ENCODE peak calls at places on chromosomes 12 and 14, in eight cellular contexts. U is amniotic stem cell, N is esophagus muscularis mucosa, P is KG1, R is Karpas-422, Q is hypothalamus, G is GM04504, Z is fibroblast of pulmonary artery. Y is an unnamed sample.

GRCh38 chr12:94276725-94277124 is 128.3 kb downstream of the PLXNC1 start:
- DNase-seq in U (no peak), N (no peak), P (no peak), Q (no peak), Z (no peak), G (no peak), R (no peak), Y (no peak)

GRCh38 chr14:64440494-64440893 is 24.8 kb upstream of the AKAP5 start:
- DNase-seq in R (no peak), Z (peak), N (no peak), P (no peak), Q (no peak), G (no peak), U (no peak), Y (no peak)

GRCh38 chr12:28563286-28563685 is 373.0 kb downstream of the CCDC91 start:
- DNase-seq in Z (peak), R (no peak), G (no peak), P (no peak), Q (no peak), U (no peak), N (no peak), Y (no peak)

GRCh38 chr14:89890589-89890988 is 63.9 kb downstream of the EFCAB11 start:
- DNase-seq in P (no peak), U (no peak), Z (no peak), N (no peak), Q (no peak), R (no peak), G (no peak), Y (no peak)

GRCh38 chr12:97306121-97306520 is 156.5 kb upstream of the RMST start:
- DNase-seq in G (no peak), R (peak), U (no peak), N (peak), Z (no peak), Q (no peak), P (no peak), Y (no peak)

GRCh38 chr14:68020999-68021663 is 201.6 kb downstream of the RAD51B start:
- DNase-seq in Z (no peak), N (no peak), R (no peak), Q (no peak), U (no peak), G (no peak), P (no peak), Y (no peak)

GRCh38 chr14:63852817-63853730 is at the start of gene SYNE2:
- DNase-seq in R (peak), G (peak), U (peak), N (no peak), Z (peak), P (no peak), Q (peak), Y (peak)

GRCh38 chr14:23877538-23878180 is 75.9 kb upstream of the DHRS4 start:
- DNase-seq in P (no peak), R (no peak), Q (no peak), Z (no peak), N (no peak), G (no peak), U (no peak), Y (no peak)

GRCh38 chr12:112900298-112901145 is 6.2 kb upstream of the OAS1 start:
- DNase-seq in N (no peak), R (peak), Q (no peak), U (no peak), Z (peak), P (peak), G (no peak), Y (peak)

GRCh38 chr12:57142727-57143126 is 4.7 kb downstream of the LRP1-AS start:
- DNase-seq in Z (no peak), U (no peak), P (no peak), N (no peak), R (no peak), Q (peak), G (no peak), Y (no peak)

GRCh38 chr12:49984476-49984890 is 11.7 kb downstream of the AQP6 start:
- DNase-seq in Z (no peak), U (no peak), Q (no peak), P (no peak), G (no peak), R (no peak), N (no peak), Y (no peak)

GRCh38 chr12:91133871-91134270 is 22.6 kb upstream of the LUM start:
- DNase-seq in Q (no peak), Z (peak), P (no peak), N (no peak), G (peak), R (no peak), U (no peak), Y (peak)

GRCh38 chr12:22286569-22286968 is 47.9 kb downstream of the ST8SIA1 start:
- DNase-seq in Q (no peak), Z (peak), U (peak), P (no peak), R (no peak), G (peak), N (no peak), Y (peak)

GRCh38 chr12:28222081-28222700 is 31.9 kb downstream of the CCDC91 start:
- DNase-seq in P (no peak), N (no peak), U (no peak), Q (no peak), Z (no peak), G (no peak), R (peak), Y (peak)

GRCh38 chr12:65778268-65779090 is 45.8 kb upstream of the HMGA2 start:
- DNase-seq in P (no peak), Z (peak), U (no peak), N (no peak), R (no peak), Q (no peak), G (peak), Y (no peak)

GRCh38 chr12:71551529-71551928 is 111.9 kb downstream of the LGR5 start:
- DNase-seq in G (no peak), R (no peak), P (peak), N (no peak), Z (peak), U (peak), Q (no peak), Y (no peak)

GRCh38 chr12:53550595-53550994 is 43.3 kb upstream of the NPFF start:
- DNase-seq in P (no peak), U (no peak), N (no peak), G (no peak), Q (no peak), R (no peak), Z (peak), Y (peak)

GRCh38 chr12:49622501-49623141 is 740 bp upstream of the PRPF40B start:
- DNase-seq in Z (no peak), N (no peak), U (no peak), P (peak), G (no peak), Q (peak), R (peak), Y (no peak)

GRCh38 chr12:11545438-11546330 is 103.8 kb upstream of the ETV6 start:
- DNase-seq in R (no peak), U (no peak), G (no peak), N (no peak), Z (peak), Q (no peak), P (no peak), Y (no peak)

GRCh38 chr12:50362671-50363070 is 33.7 kb downstream of the FAM186A start:
- DNase-seq in R (no peak), Z (no peak), N (no peak), G (no peak), Q (no peak), P (no peak), U (no peak), Y (no peak)

GRCh38 chr14:61140872-61141271 is 140.3 kb downstream of the TMEM30B start:
- DNase-seq in N (no peak), G (peak), P (no peak), U (no peak), Z (peak), R (no peak), Q (no peak), Y (peak)

GRCh38 chr14:61337893-61338292 is 16.5 kb downstream of the PRKCH start:
- DNase-seq in U (no peak), G (no peak), Q (no peak), Z (no peak), P (no peak), N (no peak), R (no peak), Y (no peak)

GRCh38 chr12:75650989-75651695 is 139.7 kb upstream of the KRR1 start:
- DNase-seq in U (no peak), R (no peak), Q (no peak), N (no peak), Z (peak), G (no peak), P (no peak), Y (peak)

GRCh38 chr14:54116972-54117371 is 160.3 kb upstream of the BMP4 start:
- DNase-seq in Z (no peak), R (no peak), N (no peak), U (no peak), Q (no peak), G (no peak), P (no peak), Y (peak)

GRCh38 chr12:18323159-18323558 is 61.8 kb downstream of the PIK3C2G start:
- DNase-seq in Q (no peak), P (no peak), N (no peak), Z (peak), R (no peak), U (no peak), G (no peak), Y (peak)

Y was measured in brain microvascular endothelial cell.